ENCODE peak calls at places on chromosomes 3 and 15, in nine cellular contexts. I is tibial artery; X is T-helper 17 cell; S is mucosa of descending colon; E is heart left ventricle; H is CD4-positive, alpha-beta T cell; G is ovary; J is lower lobe of right lung; W is SJSA1. V is an unnamed sample.

GRCh38 chr3:84601303-84601702 is 357.5 kb upstream of the CADM2 start:
- DNase-seq in I (no peak), X (no peak), S (no peak), E (no peak), H (no peak), G (no peak), J (no peak), W (no peak), V (no peak)

GRCh38 chr15:73804421-73804820 is 51.3 kb upstream of the INSYN1 start:
- DNase-seq in I (no peak), X (no peak), S (no peak), E (no peak), H (no peak), G (no peak), J (no peak), W (no peak), V (no peak)

GRCh38 chr3:88595025-88595424 is 445.3 kb downstream of the C3orf38 start:
- DNase-seq in I (no peak), X (no peak), S (no peak), E (no peak), H (no peak), G (no peak), J (no peak), W (no peak), V (no peak)

GRCh38 chr3:73029321-73029796 is 32.1 kb upstream of the EBLN2 start:
- DNase-seq in I (no peak), X (no peak), S (no peak), E (no peak), H (no peak), G (no peak), J (no peak), W (no peak), V (no peak)

GRCh38 chr3:149277338-149277813 is 55.7 kb upstream of the CP start:
- DNase-seq in I (no peak), X (no peak), S (no peak), E (no peak), H (no peak), G (no peak), J (no peak), W (peak; percentile 53), V (no peak)

GRCh38 chr3:46845397-46845859 is 17.8 kb downstream of the MYL3 start:
- DNase-seq in I (peak; percentile 85), X (no peak), S (no peak), E (peak; percentile 85), H (no peak), G (peak; percentile 86), J (peak; percentile 85), W (peak; percentile 65), V (peak; percentile 84)

GRCh38 chr15:29107291-29107890 is 162.2 kb downstream of the NSMCE3 start:
- DNase-seq in I (no peak), X (no peak), S (peak; percentile 39), E (peak; percentile 47), H (no peak), G (no peak), J (peak; percentile 35), W (no peak), V (no peak)

GRCh38 chr15:76390571-76390970 is 54.0 kb downstream of the ISL2 start:
- DNase-seq in I (no peak), X (no peak), S (no peak), E (no peak), H (no peak), G (no peak), J (no peak), W (no peak), V (no peak)

GRCh38 chr15:61064653-61065052 is 164.4 kb downstream of the RORA start:
- DNase-seq in I (no peak), X (no peak), S (no peak), E (no peak), H (no peak), G (no peak), J (no peak), W (no peak), V (no peak)

GRCh38 chr15:23564798-23565394 is 578 bp upstream of the MKRN3 start:
- DNase-seq in I (no peak), X (no peak), S (no peak), E (no peak), H (no peak), G (no peak), J (no peak), W (no peak), V (no peak)
- H3K9me3 ChIP-seq in I (no peaks in the 10 kb centered on the region), X (no peaks in the 10 kb centered on the region), S (peaks cover 5% of the 10 kb centered on the region), E (no peaks in the 10 kb centered on the region), H (no peaks in the 10 kb centered on the region), G (no peaks in the 10 kb centered on the region), J (no peaks in the 10 kb centered on the region), W (no peaks in the 10 kb centered on the region), V (no peaks in the 10 kb centered on the region)

GRCh38 chr15:100833432-100834389 is 45.9 kb upstream of the ALDH1A3 start:
- DNase-seq in I (no peak), X (no peak), S (no peak), E (no peak), H (no peak), G (no peak), J (no peak), W (no peak), V (no peak)

GRCh38 chr15:100835626-100836025 is 44.0 kb upstream of the ALDH1A3 start:
- DNase-seq in I (no peak), X (no peak), S (no peak), E (no peak), H (no peak), G (no peak), J (no peak), W (no peak), V (no peak)

GRCh38 chr15:100836501-100836900 is 43.1 kb upstream of the ALDH1A3 start:
- DNase-seq in I (no peak), X (no peak), S (no peak), E (no peak), H (no peak), G (no peak), J (no peak), W (no peak), V (no peak)

GRCh38 chr15:100832178-100832942 is 47.3 kb upstream of the ALDH1A3 start:
- DNase-seq in I (no peak), X (no peak), S (no peak), E (no peak), H (no peak), G (no peak), J (no peak), W (no peak), V (no peak)

GRCh38 chr15:100834731-100835130 is 44.9 kb upstream of the ALDH1A3 start:
- DNase-seq in I (no peak), X (no peak), S (no peak), E (no peak), H (no peak), G (no peak), J (no peak), W (no peak), V (no peak)
- H3K9me3 ChIP-seq in I (no peaks in the 10 kb centered on the region), X (no peaks in the 10 kb centered on the region), S (no peaks in the 10 kb centered on the region), E (no peaks in the 10 kb centered on the region), H (no peaks in the 10 kb centered on the region), G (peaks cover 3% of the 10 kb centered on the region), J (no peaks in the 10 kb centered on the region), W (peaks cover 3% of the 10 kb centered on the region), V (no peaks in the 10 kb centered on the region)

DNA sequence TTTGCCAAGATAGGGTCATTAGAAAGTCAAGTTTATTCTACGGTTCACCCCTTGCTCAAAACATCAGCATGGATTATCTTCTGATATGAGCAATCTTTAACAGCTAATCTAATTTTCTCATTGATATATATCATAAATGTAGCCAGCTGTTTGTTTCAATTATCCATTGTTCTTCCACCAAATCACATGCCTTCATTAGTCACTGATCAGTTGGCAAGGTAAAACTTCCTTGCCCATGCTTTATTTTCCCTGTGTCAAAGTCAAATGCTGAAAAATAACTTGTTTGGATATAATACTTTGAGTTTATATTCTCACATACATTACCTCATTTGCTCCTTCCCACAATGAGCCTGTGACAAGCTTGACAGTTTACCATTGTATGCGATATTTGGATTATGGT is 60.6 kb downstream of the DPH6 start:
- DNase-seq in I (no peak), X (no peak), S (no peak), E (no peak), H (no peak), G (no peak), J (no peak), W (no peak), V (no peak)
- H3K9me3 ChIP-seq in I (peaks cover 6% of the 10 kb centered on the region), X (no peaks in the 10 kb centered on the region), S (peaks cover 16% of the 10 kb centered on the region), E (no peaks in the 10 kb centered on the region), H (peaks cover 14% of the 10 kb centered on the region), G (peaks cover 4% of the 10 kb centered on the region), J (no peaks in the 10 kb centered on the region), W (no peaks in the 10 kb centered on the region), V (no peaks in the 10 kb centered on the region)

DNA sequence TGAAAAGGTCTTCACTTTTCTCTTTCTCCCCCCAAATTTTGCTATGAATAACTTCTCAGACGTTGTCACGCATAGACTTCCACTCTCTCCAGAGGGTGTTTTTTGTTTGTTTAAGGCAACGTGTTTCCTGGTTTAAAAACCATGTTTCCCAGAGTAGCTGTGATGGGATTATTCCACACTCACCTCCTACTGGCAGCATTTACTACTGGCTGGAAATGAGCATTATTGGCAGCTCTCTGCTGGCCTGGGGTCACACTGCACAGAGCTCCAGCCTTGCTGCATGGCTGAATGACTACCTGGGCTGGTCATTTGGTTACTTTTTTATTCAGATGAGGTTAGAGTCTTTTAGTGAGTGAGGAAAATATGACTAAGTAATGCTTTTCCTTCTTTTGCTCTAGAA is 65.2 kb downstream of the RARB start:
- DNase-seq in I (no peak), X (no peak), S (no peak), E (no peak), H (no peak), G (no peak), J (no peak), W (no peak), V (no peak)
- H3K9me3 ChIP-seq in I (peaks cover 33% of the 10 kb centered on the region), X (peaks cover 3% of the 10 kb centered on the region), S (peaks cover 14% of the 10 kb centered on the region), E (no peaks in the 10 kb centered on the region), H (peaks cover 31% of the 10 kb centered on the region), G (no peaks in the 10 kb centered on the region), J (peaks cover 35% of the 10 kb centered on the region), W (no peaks in the 10 kb centered on the region), V (no peaks in the 10 kb centered on the region)

DNA sequence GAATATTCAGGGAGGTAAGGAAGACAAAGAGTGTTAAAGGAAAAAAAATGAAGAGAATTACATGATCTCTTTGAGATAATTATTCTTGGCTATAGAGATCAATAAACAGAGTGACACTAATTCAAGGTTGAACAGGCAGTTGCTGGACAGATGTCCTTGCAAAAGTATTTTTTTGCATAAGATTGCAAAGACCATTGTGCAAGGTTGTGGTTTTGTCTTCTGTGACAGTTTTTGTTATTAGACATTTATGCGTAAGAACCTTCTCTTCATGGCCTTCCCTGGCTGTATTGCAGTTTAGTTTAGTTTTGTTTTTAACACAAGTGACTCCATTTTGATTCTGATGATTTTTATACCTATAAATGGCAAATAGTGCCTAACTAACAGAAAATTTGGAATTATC is 682.8 kb upstream of the ARPP21 start:
- DNase-seq in I (no peak), X (no peak), S (no peak), E (no peak), H (no peak), G (no peak), J (no peak), W (no peak), V (no peak)
- H3K9me3 ChIP-seq in I (no peaks in the 10 kb centered on the region), X (no peaks in the 10 kb centered on the region), S (no peaks in the 10 kb centered on the region), E (no peaks in the 10 kb centered on the region), H (no peaks in the 10 kb centered on the region), G (no peaks in the 10 kb centered on the region), J (no peaks in the 10 kb centered on the region), W (peaks cover 2% of the 10 kb centered on the region), V (no peaks in the 10 kb centered on the region)

GRCh38 chr3:76365284-76365683 is 579.9 kb upstream of the ZNF717 start:
- DNase-seq in I (no peak), X (no peak), S (no peak), E (no peak), H (no peak), G (no peak), J (no peak), W (no peak), V (no peak)
- H3K9me3 ChIP-seq in I (no peaks in the 10 kb centered on the region), X (no peaks in the 10 kb centered on the region), S (peaks cover 2% of the 10 kb centered on the region), E (no peaks in the 10 kb centered on the region), H (peaks cover 8% of the 10 kb centered on the region), G (no peaks in the 10 kb centered on the region), J (no peaks in the 10 kb centered on the region), W (no peaks in the 10 kb centered on the region), V (no peaks in the 10 kb centered on the region)

V was measured in uterus.